ENCODE peak calls at places on chromosomes 13 and 19, in seven cellular contexts. I, V, J, M, N, U and E are unnamed samples. For H3K36me3, the result is how much of the 10 kb centered on the place peaks cover.

GRCh38 chr13:99374994-99375805 is 68.0 kb upstream of the GPR183 start:
- DNase-seq in I (no peak), U (no peak), V (no peak), M (peak), N (no peak), J (no peak), E (no peak)

GRCh38 chr19:40663712-40664692 is 26.4 kb downstream of the NUMBL start:
- DNase-seq in V (no peak), J (no peak), N (peak), U (no peak), I (no peak), M (no peak), E (no peak)

GRCh38 chr13:96994030-96994848 is at the start of gene OXGR1:
- DNase-seq in J (peak), U (no peak), M (no peak), N (no peak), I (no peak), V (no peak), E (no peak)

GRCh38 chr13:73000027-73000674 is 58.7 kb upstream of the KLF5 start:
- DNase-seq in M (peak), V (no peak), U (no peak), J (no peak), I (peak), N (peak), E (no peak)

GRCh38 chr13:25733061-25733491 is 318.7 kb downstream of the SHISA2 start:
- DNase-seq in U (no peak), I (no peak), N (peak), J (no peak), V (no peak), M (no peak), E (no peak)

GRCh38 chr13:60351326-60351725 is 45.7 kb upstream of the TDRD3 start:
- DNase-seq in I (peak), U (peak), N (peak), J (no peak), M (no peak), V (no peak), E (no peak)

GRCh38 chr19:11995174-11995573 is 30.3 kb downstream of the ZNF763 start:
- DNase-seq in U (no peak), N (peak), J (no peak), V (no peak), M (no peak), I (no peak), E (no peak)

GRCh38 chr13:94063096-94063495 is 416.4 kb downstream of the DCT start:
- DNase-seq in U (no peak), J (no peak), V (no peak), M (no peak), N (peak), I (no peak), E (no peak)

GRCh38 chr13:77767413-77767812 is 69.9 kb downstream of the SLAIN1 start:
- DNase-seq in V (no peak), J (no peak), I (no peak), M (no peak), U (no peak), N (no peak), E (no peak)

GRCh38 chr13:80011448-80012212 is 329.3 kb downstream of the SPRY2 start:
- DNase-seq in V (no peak), I (no peak), J (no peak), U (no peak), N (no peak), M (no peak), E (no peak)

GRCh38 chr13:51786425-51787010 is 17.4 kb downstream of the DHRS12 start:
- DNase-seq in J (no peak), I (no peak), U (no peak), N (peak), M (no peak), V (no peak), E (no peak)

GRCh38 chr13:101303512-101303911 is 112.8 kb downstream of the NALCN start:
- DNase-seq in V (no peak), I (no peak), J (no peak), M (no peak), U (peak), N (no peak), E (peak)

GRCh38 chr13:105037064-105037463 is 1498.4 kb downstream of the EFNB2 start:
- DNase-seq in J (no peak), V (no peak), I (no peak), U (no peak), M (no peak), N (peak), E (no peak)

GRCh38 chr19:40982594-40983101 is 8.4 kb upstream of the CYP2B6 start:
- DNase-seq in J (no peak), U (no peak), M (no peak), V (no peak), N (peak), I (no peak), E (no peak)

GRCh38 chr13:27601208-27601607 is 19.1 kb downstream of the LNX2 start:
- DNase-seq in J (no peak), U (no peak), N (no peak), I (no peak), V (no peak), M (no peak), E (no peak)

GRCh38 chr13:95756072-95756471 is 79.1 kb downstream of the DNAJC3 start:
- DNase-seq in U (no peak), I (no peak), M (no peak), V (no peak), J (no peak), N (no peak), E (no peak)

GRCh38 chr13:61136101-61136500 is 279.5 kb downstream of the PCDH20 start:
- DNase-seq in U (no peak), M (no peak), J (no peak), N (no peak), I (no peak), V (no peak), E (no peak)

GRCh38 chr19:11191934-11192333 is 5.4 kb downstream of the KANK2 start:
- DNase-seq in J (no peak), V (no peak), U (no peak), M (peak), I (no peak), N (no peak), E (no peak)

GRCh38 chr19:3578390-3578789 is 5.6 kb downstream of the HMG20B start:
- DNase-seq in N (no peak), M (no peak), I (no peak), V (no peak), U (no peak), J (no peak), E (no peak)

GRCh38 chr13:45798851-45799250 is 52.7 kb downstream of the SIAH3 start:
- DNase-seq in M (no peak), J (no peak), N (no peak), V (no peak), I (no peak), U (no peak), E (no peak)

GRCh38 chr13:21074601-21075302 is 13.4 kb upstream of the LATS2 start:
- DNase-seq in N (no peak), I (no peak), U (peak), J (no peak), M (no peak), V (no peak), E (no peak)

GRCh38 chr19:5590151-5590864 is 22.6 kb upstream of the TINCR start:
- DNase-seq in I (no peak), J (no peak), V (no peak), N (no peak), M (no peak), U (no peak), E (no peak)

GRCh38 chr13:109881347-109881725 is 95.0 kb upstream of the IRS2 start:
- DNase-seq in J (no peak), I (no peak), M (no peak), U (no peak), N (no peak), V (no peak), E (no peak)

GRCh38 chr13:21611385-21611784 is 7.4 kb upstream of the MICU2 start:
- DNase-seq in U (no peak), V (no peak), M (no peak), I (no peak), J (no peak), N (no peak), E (no peak)

GRCh38 chr13:45196091-45196490 is 4.8 kb downstream of the KCTD4 start:
- DNase-seq in I (no peak), U (no peak), V (no peak), J (no peak), N (peak), M (no peak), E (no peak)

GRCh38 chr13:110125157-110125556 is 181.8 kb downstream of the COL4A1 start:
- DNase-seq in I (no peak), V (no peak), J (no peak), U (no peak), N (peak), M (no peak), E (no peak)

GRCh38 chr13:84961023-84961422 is 838.2 kb downstream of the SLITRK6 start:
- DNase-seq in V (no peak), I (no peak), N (no peak), U (no peak), J (no peak), M (no peak), E (no peak)

GRCh38 chr13:48687249-48687648 is 33.5 kb downstream of the CYSLTR2 start:
- DNase-seq in U (no peak), M (no peak), J (no peak), V (no peak), I (no peak), N (no peak), E (no peak)

GRCh38 chr19:9353011-9353410 is 9.8 kb upstream of the ZNF177 start:
- DNase-seq in N (no peak), J (no peak), U (no peak), I (no peak), M (no peak), V (no peak), E (no peak)

GRCh38 chr13:38350114-38350617 is 515 bp downstream of the UFM1 start:
- DNase-seq in U (peak), V (peak), I (peak), M (peak), J (peak), N (peak), E (peak)

GRCh38 chr13:50401721-50402510 is 386.7 kb downstream of the KCNRG start:
- DNase-seq in V (no peak), J (no peak), U (no peak), N (peak), M (no peak), I (no peak), E (no peak)

GRCh38 chr19:6228523-6229215 is 51.1 kb downstream of the MLLT1 start:
- DNase-seq in V (no peak), J (peak), U (no peak), N (peak), M (no peak), I (no peak), E (no peak)

GRCh38 chr13:27504126-27504525 is 53.8 kb upstream of the MTIF3 start:
- DNase-seq in N (no peak), I (no peak), U (no peak), J (no peak), V (no peak), M (no peak), E (no peak)

GRCh38 chr19:52066258-52066866 is 17.7 kb upstream of the ZNF432 start:
- DNase-seq in V (no peak), J (no peak), U (no peak), N (no peak), I (no peak), M (no peak), E (no peak)
- H3K36me3 ChIP-seq in V (half or more), J (under half), U (under half), N (under half), I (half or more), M (under half), E (half or more)

DNA sequence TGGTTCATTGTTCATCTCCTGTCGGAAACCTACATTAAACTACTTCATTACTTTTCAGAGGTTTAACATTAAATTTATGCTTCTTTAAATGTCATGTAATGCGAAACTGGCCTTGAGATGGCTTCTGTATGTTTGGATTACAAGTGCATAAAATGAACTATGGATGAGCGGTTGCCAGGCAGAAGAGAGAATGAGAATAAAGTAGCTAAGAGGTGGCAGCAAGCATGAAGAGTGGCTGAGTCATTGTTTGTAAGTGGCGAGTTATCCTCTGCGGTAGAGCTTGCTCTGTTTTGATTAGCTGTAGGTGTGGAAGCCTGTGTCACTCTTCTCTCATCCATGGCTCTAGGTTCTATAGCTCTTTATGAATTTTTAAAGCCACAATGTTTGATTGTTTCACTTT is 1139.6 kb upstream of the PCDH9 start:
- DNase-seq in I (peak), N (peak), J (no peak), M (no peak), V (no peak), U (no peak), E (no peak)
- H3K36me3 ChIP-seq in I (under half), N (under half), J (under half), M (under half), V (under half), U (under half), E (under half)

GRCh38 chr19:17214531-17215124 is 529 bp upstream of the USE1 start:
- DNase-seq in M (no peak), I (no peak), N (no peak), U (no peak), J (no peak), V (no peak), E (no peak)

GRCh38 chr19:17213334-17213733 is 1.8 kb upstream of the USE1 start:
- DNase-seq in M (no peak), V (no peak), U (no peak), I (no peak), J (no peak), N (no peak), E (peak)

GRCh38 chr19:17210296-17210695 is 4.9 kb upstream of the USE1 start:
- DNase-seq in V (no peak), I (no peak), J (no peak), U (no peak), N (no peak), M (no peak), E (no peak)

GRCh38 chr19:17209126-17210036 is 5.8 kb upstream of the USE1 start:
- DNase-seq in V (no peak), N (peak), U (no peak), J (peak), M (peak), I (peak), E (no peak)

DNA sequence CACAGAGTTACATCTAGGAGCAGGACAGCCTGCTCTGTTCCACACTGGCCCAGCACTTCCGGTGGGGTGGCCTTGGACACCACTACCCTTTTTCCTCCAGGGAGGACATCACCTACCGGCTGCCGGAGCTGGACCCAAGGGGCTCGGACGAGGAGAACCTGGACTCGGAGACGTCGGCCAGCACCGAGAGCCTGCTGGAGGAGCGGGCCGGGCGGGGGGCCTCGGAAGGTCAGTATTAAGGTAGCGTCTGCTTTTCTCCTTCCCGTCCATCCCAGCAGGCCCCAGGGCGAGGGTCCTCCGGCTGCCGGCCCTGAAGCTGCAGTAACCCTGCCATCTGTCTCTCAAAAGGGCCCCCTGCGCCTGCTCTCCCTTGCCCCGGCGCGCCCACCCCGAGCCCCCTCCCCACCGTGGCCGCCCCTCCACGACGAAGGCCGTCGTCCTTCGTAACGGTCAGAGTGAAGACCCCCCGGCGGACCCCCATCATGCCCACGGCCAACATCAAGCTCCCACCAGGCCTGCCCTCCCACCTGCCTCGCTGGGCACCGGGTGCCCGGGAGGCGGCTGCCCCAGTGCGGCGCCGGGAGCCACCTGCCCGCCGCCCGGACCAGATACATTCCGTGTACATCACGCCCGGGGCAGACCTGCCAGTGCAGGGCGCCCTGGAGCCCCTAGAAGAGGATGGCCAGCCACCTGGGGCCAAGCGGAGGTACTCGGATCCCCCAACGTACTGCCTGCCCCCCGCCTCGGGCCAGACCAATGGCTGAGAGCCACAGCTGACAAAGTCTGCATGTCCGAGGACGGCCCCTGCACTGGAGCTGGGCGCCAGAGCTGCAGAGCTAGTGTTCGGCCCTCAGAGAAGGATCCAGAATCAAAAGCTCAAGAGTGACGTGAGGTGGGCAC is 3.4 kb upstream of the USE1 start:
- DNase-seq in I (no peak), N (no peak), M (no peak), J (no peak), U (no peak), V (no peak), E (no peak)
- H3K36me3 ChIP-seq in I (under half), N (under half), M (under half), J (under half), U (under half), V (under half), E (half or more)

DNA sequence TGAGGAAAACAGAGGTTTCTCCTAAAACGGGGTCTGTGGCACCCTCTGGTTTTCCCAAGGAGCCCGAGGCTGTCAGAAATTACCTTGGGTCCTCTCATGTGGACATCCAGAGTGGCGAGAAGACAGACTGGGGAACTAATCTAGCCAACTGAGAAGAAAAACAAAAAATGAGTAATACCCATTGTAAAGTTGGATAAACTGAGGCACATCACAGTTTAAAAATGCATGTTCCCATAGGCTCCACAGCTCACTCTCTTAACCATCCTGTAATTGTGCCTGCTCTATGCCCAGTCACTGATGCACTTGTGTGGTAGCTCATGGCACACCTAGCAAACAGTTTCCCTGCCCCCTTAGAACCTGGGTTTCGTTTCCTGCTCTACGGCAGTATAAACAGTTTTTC is 15.2 kb upstream of the UPF3A start:
- DNase-seq in N (no peak), V (no peak), J (no peak), M (no peak), U (no peak), I (no peak), E (no peak)
- H3K36me3 ChIP-seq in N (under half), V (half or more), J (under half), M (half or more), U (under half), I (half or more), E (half or more)

GRCh38 chr19:16521715-16522289 is 20.4 kb downstream of the CHERP start:
- DNase-seq in N (no peak), J (no peak), U (no peak), M (no peak), V (no peak), I (no peak), E (no peak)
- H3K36me3 ChIP-seq in N (under half), J (under half), U (under half), M (half or more), V (half or more), I (under half), E (half or more)

DNA sequence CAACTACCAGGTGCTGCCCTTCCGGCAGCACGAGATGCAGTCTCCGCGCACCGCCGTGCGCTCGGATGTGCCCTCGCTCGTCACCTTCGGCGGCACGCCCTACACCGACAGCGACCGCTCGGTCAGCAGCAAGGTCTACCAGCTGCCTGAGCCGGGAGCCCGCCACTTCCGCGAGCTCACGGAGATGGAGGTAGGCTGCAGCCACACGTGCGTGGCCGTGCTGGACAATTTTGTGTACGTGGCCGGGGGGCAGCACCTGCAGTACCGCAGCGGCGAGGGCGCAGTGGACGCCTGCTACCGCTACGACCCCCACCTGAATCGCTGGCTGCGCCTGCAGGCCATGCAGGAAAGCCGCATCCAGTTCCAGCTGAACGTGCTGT is 15.2 kb upstream of the CRTC1 start:
- DNase-seq in I (no peak), M (no peak), V (no peak), N (no peak), J (no peak), U (no peak), E (no peak)
- H3K36me3 ChIP-seq in I (under half), M (under half), V (under half), N (under half), J (under half), U (under half), E (half or more)

DNA sequence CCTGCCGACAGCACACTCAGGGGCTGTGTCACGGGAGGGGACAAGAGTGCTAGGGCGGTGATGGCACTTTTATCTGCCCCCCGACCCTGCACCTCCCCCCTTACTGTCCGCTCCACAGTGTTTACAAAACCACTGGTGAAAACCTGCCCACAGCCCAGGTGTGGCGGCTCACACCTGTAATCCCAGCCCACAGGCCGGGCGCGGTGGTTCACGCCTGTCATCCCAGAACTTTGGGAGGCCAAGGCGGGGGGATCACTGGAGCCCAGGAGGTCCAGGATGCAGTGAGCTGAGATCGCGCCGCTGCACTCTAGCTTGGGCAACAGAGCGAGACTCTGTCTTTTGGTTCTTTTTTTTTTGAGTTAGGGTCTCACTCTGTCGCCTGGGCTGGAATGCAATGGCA is 11.8 kb downstream of the LINGO3 start:
- DNase-seq in V (no peak), U (no peak), M (no peak), J (no peak), I (no peak), N (no peak), E (no peak)
- H3K36me3 ChIP-seq in V (under half), U (under half), M (under half), J (under half), I (under half), N (under half), E (under half)

GRCh38 chr19:18069383-18069782 is 17.4 kb downstream of the IL12RB1 start:
- DNase-seq in N (no peak), U (no peak), I (no peak), V (no peak), M (no peak), J (no peak), E (no peak)

GRCh38 chr19:18072335-18072734 is 14.4 kb downstream of the IL12RB1 start:
- DNase-seq in M (no peak), U (no peak), V (no peak), N (no peak), I (no peak), J (no peak), E (no peak)

GRCh38 chr19:18073197-18073596 is 13.5 kb downstream of the IL12RB1 start:
- DNase-seq in I (no peak), M (no peak), U (no peak), V (no peak), N (no peak), J (no peak), E (no peak)

GRCh38 chr19:18070181-18070580 is 16.6 kb downstream of the IL12RB1 start:
- DNase-seq in U (no peak), I (no peak), N (peak), V (no peak), J (no peak), M (no peak), E (no peak)

GRCh38 chr19:18074192-18074591 is 12.5 kb downstream of the IL12RB1 start:
- DNase-seq in I (no peak), V (no peak), U (no peak), N (no peak), J (no peak), M (no peak), E (no peak)
- H3K36me3 ChIP-seq in I (under half), V (under half), U (under half), N (under half), J (under half), M (half or more), E (under half)